ENCODE peak calls at places on chromosome X, in eight cellular contexts. One of them, this sample, is unnamed.

GRCh38 chrX:69906447-69906846 is 143.3 kb downstream of the AWAT2 start:
- DNase-seq in GM12865: no peak
- DNase-seq in SIG-M5: no peak
- DNase-seq in foreskin fibroblast: no peak
- DNase-seq in heart right ventricle: no peak
- DNase-seq in NCI-H2081: no peak
- DNase-seq in ascending aorta: no peak
- DNase-seq in left colon: no peak
- DNase-seq in this sample: no peak

GRCh38 chrX:21798677-21799219 is 40.7 kb upstream of the MBTPS2 start:
- DNase-seq in foreskin fibroblast: peak; percentile 14
- DNase-seq in left colon: no peak
- DNase-seq in NCI-H2081: peak; percentile 32
- DNase-seq in heart right ventricle: no peak
- DNase-seq in ascending aorta: no peak
- DNase-seq in SIG-M5: no peak
- DNase-seq in GM12865: peak; percentile 56
- DNase-seq in this sample: no peak

GRCh38 chrX:135893294-135893817 is at the start of the genes CT45A10 and SAGE1:
- DNase-seq in GM12865: no peak
- DNase-seq in NCI-H2081: no peak
- DNase-seq in left colon: no peak
- DNase-seq in SIG-M5: no peak
- DNase-seq in heart right ventricle: no peak
- DNase-seq in ascending aorta: no peak
- DNase-seq in foreskin fibroblast: no peak
- DNase-seq in this sample: no peak

GRCh38 chrX:120781416-120781815 is 94.2 kb downstream of the CT47B1 start:
- DNase-seq in foreskin fibroblast: no peak
- DNase-seq in SIG-M5: no peak
- DNase-seq in left colon: no peak
- DNase-seq in GM12865: no peak
- DNase-seq in ascending aorta: no peak
- DNase-seq in heart right ventricle: no peak
- DNase-seq in NCI-H2081: no peak
- DNase-seq in this sample: no peak

GRCh38 chrX:103741879-103742278 is 31.2 kb downstream of the TMEM31 start:
- DNase-seq in left colon: no peak
- DNase-seq in SIG-M5: no peak
- DNase-seq in GM12865: no peak
- DNase-seq in ascending aorta: no peak
- DNase-seq in foreskin fibroblast: no peak
- DNase-seq in NCI-H2081: no peak
- DNase-seq in heart right ventricle: no peak
- DNase-seq in this sample: no peak

GRCh38 chrX:131279617-131280016 is 9.5 kb downstream of the IGSF1 start:
- DNase-seq in SIG-M5: no peak
- DNase-seq in GM12865: no peak
- DNase-seq in foreskin fibroblast: no peak
- DNase-seq in NCI-H2081: no peak
- DNase-seq in left colon: no peak
- DNase-seq in ascending aorta: no peak
- DNase-seq in heart right ventricle: no peak
- DNase-seq in this sample: no peak

GRCh38 chrX:11478971-11479370 is 185.8 kb downstream of the AMELX start:
- DNase-seq in GM12865: no peak
- DNase-seq in SIG-M5: no peak
- DNase-seq in ascending aorta: no peak
- DNase-seq in heart right ventricle: no peak
- DNase-seq in left colon: no peak
- DNase-seq in foreskin fibroblast: no peak
- DNase-seq in NCI-H2081: no peak
- DNase-seq in this sample: no peak

GRCh38 chrX:24125028-24125612 is 24.4 kb upstream of the ZFX start:
- DNase-seq in GM12865: no peak
- DNase-seq in left colon: no peak
- DNase-seq in SIG-M5: no peak
- DNase-seq in ascending aorta: no peak
- DNase-seq in NCI-H2081: no peak
- DNase-seq in heart right ventricle: no peak
- DNase-seq in foreskin fibroblast: no peak
- DNase-seq in this sample: no peak

GRCh38 chrX:134761788-134762187 is 103.5 kb upstream of the PLAC1 start:
- DNase-seq in GM12865: peak; percentile 26
- DNase-seq in SIG-M5: no peak
- DNase-seq in ascending aorta: no peak
- DNase-seq in foreskin fibroblast: peak; percentile 37
- DNase-seq in heart right ventricle: no peak
- DNase-seq in left colon: no peak
- DNase-seq in NCI-H2081: no peak
- DNase-seq in this sample: no peak

GRCh38 chrX:136115124-136115908 is 32.0 kb upstream of the FHL1 start:
- DNase-seq in SIG-M5: no peak
- DNase-seq in ascending aorta: no peak
- DNase-seq in left colon: no peak
- DNase-seq in heart right ventricle: no peak
- DNase-seq in GM12865: no peak
- DNase-seq in NCI-H2081: no peak
- DNase-seq in foreskin fibroblast: peak; percentile 31
- DNase-seq in this sample: no peak

GRCh38 chrX:40552768-40553167 is 28.0 kb upstream of the ATP6AP2 start:
- DNase-seq in GM12865: peak; percentile 14
- DNase-seq in heart right ventricle: no peak
- DNase-seq in NCI-H2081: no peak
- DNase-seq in left colon: no peak
- DNase-seq in ascending aorta: no peak
- DNase-seq in SIG-M5: no peak
- DNase-seq in foreskin fibroblast: peak; percentile 20
- DNase-seq in this sample: no peak

GRCh38 chrX:133670394-133670793 is 255.1 kb upstream of the GPC4 start:
- DNase-seq in NCI-H2081: no peak
- DNase-seq in left colon: no peak
- DNase-seq in SIG-M5: no peak
- DNase-seq in heart right ventricle: peak; percentile 5
- DNase-seq in GM12865: peak; percentile 6
- DNase-seq in foreskin fibroblast: peak; percentile 64
- DNase-seq in ascending aorta: no peak
- DNase-seq in this sample: no peak

GRCh38 chrX:124086411-124086810 is 124.9 kb downstream of the STAG2 start:
- DNase-seq in ascending aorta: no peak
- DNase-seq in left colon: no peak
- DNase-seq in foreskin fibroblast: no peak
- DNase-seq in heart right ventricle: no peak
- DNase-seq in GM12865: no peak
- DNase-seq in SIG-M5: no peak
- DNase-seq in NCI-H2081: no peak
- DNase-seq in this sample: no peak

GRCh38 chrX:46447384-46447783 is 97.8 kb downstream of the ZNF674 start:
- DNase-seq in ascending aorta: no peak
- DNase-seq in GM12865: no peak
- DNase-seq in foreskin fibroblast: peak; percentile 45
- DNase-seq in NCI-H2081: no peak
- DNase-seq in left colon: no peak
- DNase-seq in heart right ventricle: no peak
- DNase-seq in SIG-M5: no peak
- DNase-seq in this sample: no peak

GRCh38 chrX:39477438-39478120 is 620.2 kb downstream of the BCOR start:
- DNase-seq in ascending aorta: no peak
- DNase-seq in NCI-H2081: peak; percentile 74
- DNase-seq in heart right ventricle: peak; percentile 78
- DNase-seq in left colon: peak; percentile 41
- DNase-seq in SIG-M5: no peak
- DNase-seq in foreskin fibroblast: no peak
- DNase-seq in GM12865: peak; percentile 41
- DNase-seq in this sample: no peak

GRCh38 chrX:13373027-13373806 is 53.4 kb upstream of the ATXN3L start:
- DNase-seq in NCI-H2081: no peak
- DNase-seq in GM12865: no peak
- DNase-seq in ascending aorta: no peak
- DNase-seq in left colon: no peak
- DNase-seq in heart right ventricle: no peak
- DNase-seq in foreskin fibroblast: no peak
- DNase-seq in SIG-M5: no peak
- DNase-seq in this sample: no peak

GRCh38 chrX:82528525-82528924 is 979.6 kb upstream of the POU3F4 start:
- DNase-seq in heart right ventricle: no peak
- DNase-seq in GM12865: no peak
- DNase-seq in left colon: no peak
- DNase-seq in SIG-M5: no peak
- DNase-seq in ascending aorta: no peak
- DNase-seq in foreskin fibroblast: no peak
- DNase-seq in NCI-H2081: no peak
- DNase-seq in this sample: no peak

GRCh38 chrX:72121381-72121780 is 10.3 kb downstream of the RTL5 start:
- DNase-seq in GM12865: peak; percentile 42
- DNase-seq in foreskin fibroblast: peak; percentile 81
- DNase-seq in ascending aorta: no peak
- DNase-seq in heart right ventricle: peak; percentile 76
- DNase-seq in left colon: peak; percentile 35
- DNase-seq in SIG-M5: no peak
- DNase-seq in NCI-H2081: no peak
- DNase-seq in this sample: no peak

GRCh38 chrX:46582964-46583363 is 9.4 kb downstream of the CHST7 start:
- DNase-seq in NCI-H2081: no peak
- DNase-seq in SIG-M5: no peak
- DNase-seq in left colon: no peak
- DNase-seq in foreskin fibroblast: peak; percentile 83
- DNase-seq in GM12865: no peak
- DNase-seq in heart right ventricle: no peak
- DNase-seq in ascending aorta: no peak
- DNase-seq in this sample: no peak

GRCh38 chrX:2192584-2193272 is 308.0 kb downstream of the DHRSX start:
- DNase-seq in left colon: no peak
- DNase-seq in GM12865: no peak
- DNase-seq in foreskin fibroblast: no peak
- DNase-seq in NCI-H2081: no peak
- DNase-seq in SIG-M5: no peak
- DNase-seq in heart right ventricle: no peak
- DNase-seq in ascending aorta: no peak
- DNase-seq in this sample: no peak

GRCh38 chrX:154799554-154800348 is 5.5 kb downstream of the MPP1 start:
- DNase-seq in foreskin fibroblast: peak; percentile 5
- DNase-seq in ascending aorta: no peak
- DNase-seq in GM12865: no peak
- DNase-seq in NCI-H2081: peak; percentile 81
- DNase-seq in heart right ventricle: no peak
- DNase-seq in left colon: peak; percentile 50
- DNase-seq in SIG-M5: no peak
- DNase-seq in this sample: no peak

GRCh38 chrX:30027636-30028035 is 187.7 kb upstream of the MAGEB2 start:
- DNase-seq in ascending aorta: no peak
- DNase-seq in heart right ventricle: no peak
- DNase-seq in left colon: no peak
- DNase-seq in GM12865: no peak
- DNase-seq in foreskin fibroblast: no peak
- DNase-seq in SIG-M5: no peak
- DNase-seq in NCI-H2081: no peak
- DNase-seq in this sample: no peak

GRCh38 chrX:28847423-28847822 is 260.2 kb downstream of the IL1RAPL1 start:
- DNase-seq in ascending aorta: no peak
- DNase-seq in left colon: no peak
- DNase-seq in foreskin fibroblast: peak; percentile 1
- DNase-seq in GM12865: no peak
- DNase-seq in SIG-M5: no peak
- DNase-seq in heart right ventricle: peak; percentile 17
- DNase-seq in NCI-H2081: no peak
- DNase-seq in this sample: peak; percentile 52

This sample was measured in posterior cingulate gyrus.